ENCODE peak calls at places on chromosomes 16 and 17, in five cellular contexts. P, Z, N, T and X are unnamed samples.
A peak's percentile ranks its signal among the peaks of the same experiment; 100 is the strongest.

GRCh38 chr17:32783602-32784001 is 93.3 kb downstream of the MYO1D start:
- DNase-seq in P (peak; percentile 54), N (peak; percentile 74), T (peak; percentile 77), Z (no peak), X (no peak)

GRCh38 chr17:35740997-35741931 is 9.8 kb downstream of the RASL10B start:
- DNase-seq in P (no peak), T (no peak), Z (no peak), N (no peak), X (no peak)

GRCh38 chr17:80716986-80717385 is 172.3 kb downstream of the RPTOR start:
- DNase-seq in P (no peak), T (no peak), Z (no peak), N (no peak), X (no peak)

GRCh38 chr17:78669256-78669974 is 92.2 kb upstream of the DNAH17 start:
- DNase-seq in N (no peak), T (no peak), P (no peak), Z (no peak), X (no peak)

GRCh38 chr17:9298776-9299295 is 276.8 kb downstream of the STX8 start:
- DNase-seq in T (no peak), P (no peak), Z (no peak), N (no peak), X (no peak)

GRCh38 chr16:75429621-75430403 is 3.5 kb downstream of the CFDP1 start:
- DNase-seq in P (no peak), N (no peak), Z (no peak), T (no peak), X (no peak)

GRCh38 chr16:3059041-3059722 is 6.3 kb upstream of the IL32 start:
- DNase-seq in Z (peak; percentile 94), T (peak; percentile 84), N (peak; percentile 89), P (peak; percentile 71), X (peak; percentile 97)

GRCh38 chr16:70152578-70153302 is 20.8 kb upstream of the CLEC18C start:
- DNase-seq in N (no peak), T (no peak), Z (no peak), P (no peak), X (no peak)

GRCh38 chr17:28261219-28261618 is 57.8 kb upstream of the TMEM97 start:
- DNase-seq in P (no peak), Z (no peak), N (no peak), T (peak; percentile 12), X (no peak)

GRCh38 chr17:44198721-44199552 is 747 bp downstream of the ATXN7L3 start:
- DNase-seq in N (peak; percentile 79), Z (peak; percentile 72), T (peak; percentile 42), P (no peak), X (peak; percentile 75)

GRCh38 chr17:75181608-75182318 is 996 bp downstream of the SUMO2 start:
- DNase-seq in P (no peak), N (peak; percentile 48), T (no peak), Z (no peak), X (peak; percentile 26)

GRCh38 chr17:21043296-21044232 is 753 bp upstream of the USP22 start:
- DNase-seq in Z (peak; percentile 98), P (peak; percentile 95), N (peak; percentile 99), T (peak; percentile 99), X (peak; percentile 93)

GRCh38 chr17:21041753-21042433 is 918 bp downstream of the USP22 start:
- DNase-seq in P (peak; percentile 48), N (peak; percentile 86), Z (peak; percentile 87), T (peak; percentile 74), X (peak; percentile 72)

GRCh38 chr17:21037117-21037803 is 5.6 kb downstream of the USP22 start:
- DNase-seq in Z (no peak), P (no peak), N (no peak), T (no peak), X (no peak)

GRCh38 chr17:21042434-21043295 is at the start of gene USP22:
- DNase-seq in T (no peak), Z (no peak), P (no peak), N (no peak), X (peak; percentile 12)

GRCh38 chr17:21039839-21040575 is 2.8 kb downstream of the USP22 start:
- DNase-seq in P (peak; percentile 64), T (peak; percentile 65), N (peak; percentile 75), Z (no peak), X (peak; percentile 20)
- TF ChIP-seq CTCF in P (peak; percentile 59), T (peak; percentile 56), N (peak; percentile 45), Z (peak; percentile 28), X (peak; percentile 21)

DNA sequence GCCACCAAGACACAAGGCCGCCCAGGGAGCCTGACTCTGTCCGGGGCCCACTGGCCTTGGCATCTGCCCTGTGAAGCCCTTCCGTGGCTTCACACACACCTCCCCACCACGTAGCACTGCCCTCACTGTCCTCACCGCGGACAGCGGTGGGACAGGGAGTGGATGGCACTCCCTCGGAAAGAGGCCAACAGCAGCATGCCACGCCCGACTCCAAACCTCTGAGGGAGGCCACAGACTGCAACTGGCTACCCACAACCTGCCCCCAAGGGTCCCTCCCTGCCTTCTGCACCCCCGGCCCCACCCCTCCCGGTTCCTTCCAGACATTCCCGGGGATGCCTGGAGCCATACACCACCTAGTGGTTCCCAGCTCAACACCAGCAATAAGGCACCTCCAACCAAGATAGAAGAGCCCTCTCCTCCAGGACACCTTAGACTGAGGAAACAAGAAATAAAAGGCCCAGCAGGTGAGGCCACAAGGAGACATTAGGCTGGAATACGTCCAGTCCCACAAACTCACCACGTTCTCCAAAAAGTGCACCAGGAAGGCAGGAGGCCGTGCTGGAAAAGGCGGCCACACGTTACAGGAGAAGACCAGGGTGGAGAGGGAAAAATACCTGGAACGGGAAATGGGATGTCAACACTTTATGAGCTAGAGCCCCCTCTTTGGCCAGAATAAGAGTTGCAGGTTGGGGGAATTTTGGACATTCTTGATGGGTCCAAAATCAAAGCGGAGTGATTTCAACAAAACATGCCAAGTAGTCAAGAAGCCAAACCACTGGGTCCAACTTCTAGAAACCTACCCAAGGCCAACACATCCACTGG is 310.0 kb downstream of the SOX9 start:
- DNase-seq in T (no peak), N (no peak), Z (no peak), P (no peak), X (peak; percentile 63)
- TF ChIP-seq CTCF in T (peak; percentile 35), N (peak; percentile 16), Z (no peak), P (peak; percentile 46), X (peak; percentile 47)

DNA sequence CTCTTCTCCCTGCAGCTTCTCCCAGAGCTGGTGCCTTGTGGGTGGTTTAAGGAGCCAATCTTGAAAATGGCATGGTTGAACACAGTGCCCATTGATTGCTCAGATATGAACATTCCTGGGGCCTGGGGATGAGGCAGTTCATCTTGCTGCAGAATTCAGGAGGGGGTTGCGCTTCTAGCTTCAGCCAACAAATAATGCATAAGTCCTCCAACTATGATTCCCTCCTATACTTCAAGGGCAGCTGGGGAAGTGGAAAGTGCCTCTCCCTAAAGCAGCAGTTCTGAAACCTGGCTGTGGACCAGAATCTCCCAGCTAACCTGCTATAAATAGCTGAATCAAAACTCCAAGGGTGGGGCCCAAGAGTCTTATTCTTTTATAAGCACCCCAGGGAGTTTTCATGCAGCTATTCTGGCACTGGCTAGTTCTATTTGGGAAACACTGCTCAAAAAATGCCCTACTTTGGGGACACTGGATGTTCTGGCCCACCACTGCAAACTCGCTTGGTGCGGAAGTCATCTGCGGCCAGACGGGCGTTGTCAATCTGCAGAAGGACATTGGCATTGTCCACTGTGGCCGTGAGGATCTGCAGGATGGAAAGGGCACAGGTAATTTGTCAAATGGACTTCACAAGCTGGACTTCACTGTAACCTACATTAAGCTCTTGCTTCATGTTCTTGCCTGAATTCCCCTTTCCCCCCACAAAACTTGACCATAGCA is 130.3 kb downstream of the CCDC144A start:
- DNase-seq in N (no peak), Z (peak; percentile 45), T (no peak), P (no peak), X (peak; percentile 35)
- TF ChIP-seq CTCF in N (no peak), Z (no peak), T (no peak), P (no peak), X (no peak)

GRCh38 chr17:6843241-6843890 is 11.8 kb upstream of the TEKT1 start:
- DNase-seq in T (peak; percentile 78), N (peak; percentile 48), P (peak; percentile 49), Z (no peak), X (no peak)
- TF ChIP-seq CTCF in T (peak; percentile 34), N (peak; percentile 31), P (peak; percentile 78), Z (peak; percentile 63), X (no peak)

GRCh38 chr16:4481965-4482364 is 5.8 kb downstream of the HMOX2 start:
- DNase-seq in N (no peak), T (no peak), P (no peak), Z (no peak), X (no peak)

GRCh38 chr16:4481526-4481925 is 5.3 kb downstream of the HMOX2 start:
- DNase-seq in N (no peak), Z (no peak), T (no peak), P (no peak), X (no peak)

GRCh38 chr16:4474192-4474961 is at the start of gene NMRAL1:
- DNase-seq in T (peak; percentile 88), P (peak; percentile 92), Z (peak; percentile 90), N (peak; percentile 94), X (peak; percentile 98)

GRCh38 chr16:4475880-4476790 is at the start of gene HMOX2:
- DNase-seq in T (peak; percentile 91), P (peak; percentile 86), Z (peak; percentile 95), N (peak; percentile 98), X (peak; percentile 99)

DNA sequence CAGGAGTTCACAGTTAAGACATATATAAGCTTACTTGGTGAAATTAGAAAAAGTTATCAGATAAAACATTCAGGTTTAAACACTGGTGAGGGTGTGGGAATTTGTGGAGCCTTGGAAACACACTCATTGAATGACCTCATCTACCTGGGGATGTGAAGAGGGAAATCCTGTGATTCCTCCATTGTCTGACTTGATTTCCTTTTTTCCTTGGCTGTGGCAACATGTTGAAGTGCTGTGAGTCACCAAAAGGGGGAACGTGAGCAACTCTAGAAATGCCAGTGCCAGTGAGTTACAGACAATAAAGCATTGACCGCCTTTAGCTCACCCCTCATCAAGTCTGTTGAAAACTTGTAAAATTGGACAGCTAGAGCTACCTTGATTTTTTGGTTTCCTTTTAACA is 1.8 kb downstream of the HMOX2 start:
- DNase-seq in T (peak; percentile 84), Z (no peak), N (no peak), P (peak; percentile 49), X (peak; percentile 52)
- TF ChIP-seq CTCF in T (peak; percentile 18), Z (peak; percentile 16), N (no peak), P (no peak), X (no peak)

DNA sequence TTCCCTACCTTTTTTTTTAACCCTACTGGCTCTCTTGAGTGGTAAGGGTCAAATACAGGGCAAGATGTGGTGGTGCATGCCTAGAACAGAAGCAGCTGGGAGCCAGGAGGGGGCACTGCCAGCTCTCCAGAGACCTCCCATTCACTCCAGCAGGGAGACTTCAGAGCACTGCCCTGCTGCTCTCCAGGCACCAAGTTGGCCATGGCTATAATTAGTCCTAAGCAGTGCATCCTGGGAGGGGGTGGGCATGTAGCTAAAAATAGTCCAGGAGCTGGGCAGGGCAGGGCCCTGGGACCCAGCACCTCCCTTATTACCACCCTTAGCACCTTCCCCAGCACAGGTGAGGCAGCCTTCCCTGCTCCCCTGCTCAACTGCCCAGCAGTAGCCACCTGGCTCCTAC is 3.5 kb downstream of the CORO6 start:
- DNase-seq in N (no peak), Z (no peak), T (peak; percentile 46), P (no peak), X (peak; percentile 15)
- TF ChIP-seq CTCF in N (peak; percentile 20), Z (peak; percentile 59), T (peak; percentile 17), P (no peak), X (no peak)